ENCODE peak calls at places on chromosome 13, in ten cellular contexts. X is aorta; P is IMR-90; D is naive thymus-derived CD4-positive, alpha-beta T cell; E is mammary epithelial cell; B is tibial artery; G is CD8-positive, alpha-beta memory T cell; Z is cardiac muscle cell; C is upper lobe of left lung; H is ovary. L is an unnamed sample. For H3K9me3, the result is how much of the 10 kb centered on the place peaks cover.

GRCh38 chr13:39037410-39037879 is 444 bp downstream of the PROSER1 start:
- DNase-seq in Z (no peak), P (no peak), E (no peak), G (no peak), H (no peak), X (no peak), B (no peak), D (no peak), C (peak), L (no peak)

GRCh38 chr13:93956416-93956815 is 523.1 kb downstream of the DCT start:
- DNase-seq in P (no peak), E (no peak), Z (no peak), D (no peak), B (no peak), H (no peak), G (no peak), X (no peak), C (no peak), L (no peak)

GRCh38 chr13:26529441-26529840 is 28.0 kb upstream of the WASF3 start:
- DNase-seq in E (peak), P (peak), G (no peak), C (no peak), H (peak), Z (peak), X (no peak), B (no peak), D (no peak), L (peak)

GRCh38 chr13:97976551-97977375 is 23.3 kb downstream of the IPO5 start:
- DNase-seq in E (peak), G (peak), B (no peak), X (peak), C (no peak), H (peak), P (no peak), D (peak), Z (no peak), L (peak)

GRCh38 chr13:41384749-41385503 is 72.4 kb upstream of the RGCC start:
- DNase-seq in X (no peak), B (no peak), H (no peak), P (peak), G (no peak), E (no peak), C (peak), Z (peak), D (no peak), L (no peak)

GRCh38 chr13:111630411-111630810 is 310.0 kb downstream of the TEX29 start:
- DNase-seq in B (no peak), X (no peak), C (no peak), D (no peak), P (no peak), E (no peak), Z (no peak), H (no peak), G (no peak), L (no peak)

GRCh38 chr13:78183737-78184136 is 265.1 kb upstream of the EDNRB start:
- DNase-seq in X (no peak), H (no peak), Z (no peak), G (no peak), P (peak), E (no peak), C (no peak), B (no peak), D (no peak), L (no peak)

GRCh38 chr13:112719016-112719415 is 29.2 kb downstream of the ATP11A start:
- DNase-seq in G (no peak), H (no peak), E (no peak), C (no peak), P (peak), Z (no peak), B (no peak), X (no peak), D (no peak), L (no peak)

GRCh38 chr13:33352520-33352919 is 67.0 kb upstream of the STARD13 start:
- DNase-seq in Z (no peak), E (no peak), X (no peak), G (no peak), C (peak), D (no peak), H (no peak), P (no peak), B (no peak), L (no peak)

GRCh38 chr13:97484286-97484685 is 50.3 kb downstream of the RAP2A start:
- DNase-seq in Z (no peak), C (no peak), G (no peak), P (no peak), X (no peak), E (no peak), D (no peak), B (no peak), H (no peak), L (no peak)

GRCh38 chr13:21043898-21044297 is 17.5 kb downstream of the LATS2 start:
- DNase-seq in D (no peak), G (no peak), Z (peak), E (no peak), C (no peak), X (no peak), P (peak), H (no peak), B (no peak), L (peak)

GRCh38 chr13:111902726-111903125 is 164.2 kb upstream of the SOX1 start:
- DNase-seq in Z (no peak), C (no peak), D (no peak), X (no peak), G (no peak), H (no peak), B (peak), P (no peak), E (no peak), L (no peak)

GRCh38 chr13:41648314-41648935 is 191.1 kb downstream of the RGCC start:
- DNase-seq in G (no peak), X (no peak), B (no peak), D (no peak), Z (no peak), C (no peak), P (peak), H (no peak), E (peak), L (no peak)

GRCh38 chr13:79090552-79091159 is 315.4 kb downstream of the RBM26 start:
- DNase-seq in B (no peak), E (peak), D (no peak), Z (no peak), H (no peak), X (no peak), G (no peak), P (no peak), C (no peak), L (no peak)

GRCh38 chr13:103055166-103055565 is 11.1 kb downstream of the SLC10A2 start:
- DNase-seq in Z (no peak), P (no peak), H (no peak), B (no peak), D (no peak), X (no peak), G (no peak), C (no peak), E (no peak), L (no peak)

DNA sequence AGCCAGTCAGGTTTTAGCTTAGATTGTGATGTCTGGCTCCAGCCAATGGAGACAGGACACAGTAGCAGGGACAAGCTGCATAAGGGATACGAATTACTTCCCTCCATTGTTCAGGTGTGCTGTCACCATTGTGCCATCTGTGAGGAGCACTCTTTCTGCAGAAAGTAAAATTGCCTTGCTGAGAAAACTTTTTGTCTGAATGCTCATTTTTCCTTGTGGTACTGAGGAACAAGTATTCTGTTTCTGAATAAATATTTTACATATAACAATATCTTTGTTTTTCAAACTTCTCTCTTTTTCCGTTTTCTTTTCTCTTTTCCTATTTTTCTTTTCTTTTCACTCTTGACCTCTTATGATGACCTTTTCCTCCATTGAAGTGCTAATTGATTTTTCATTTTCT is 10.2 kb downstream of the SLC10A2 start:
- DNase-seq in E (no peak), G (no peak), B (no peak), P (no peak), D (no peak), X (no peak), C (no peak), H (no peak), Z (no peak), L (no peak)
- H3K9me3 ChIP-seq in E (under half), G (under half), B (under half), P (under half), D (under half), X (under half), C (under half), H (under half), Z (under half), L (under half)

GRCh38 chr13:100508996-100509395 is 79.6 kb downstream of the GGACT start:
- DNase-seq in E (no peak), D (no peak), Z (no peak), G (no peak), X (no peak), C (no peak), P (no peak), H (no peak), B (no peak), L (no peak)

GRCh38 chr13:100510208-100510997 is 78.2 kb downstream of the GGACT start:
- DNase-seq in Z (no peak), G (no peak), B (no peak), C (no peak), X (no peak), E (no peak), H (no peak), P (no peak), D (no peak), L (no peak)

GRCh38 chr13:100508391-100508790 is 80.2 kb downstream of the GGACT start:
- DNase-seq in Z (no peak), D (no peak), B (no peak), C (no peak), E (no peak), P (no peak), G (no peak), H (no peak), X (no peak), L (no peak)

GRCh38 chr13:100506600-100507422 is 81.8 kb downstream of the GGACT start:
- DNase-seq in E (no peak), D (no peak), P (no peak), X (no peak), C (no peak), Z (no peak), B (no peak), H (no peak), G (no peak), L (no peak)

GRCh38 chr13:100506154-100506553 is 82.4 kb downstream of the GGACT start:
- DNase-seq in G (no peak), B (no peak), X (no peak), P (no peak), C (no peak), E (no peak), Z (no peak), D (no peak), H (no peak), L (no peak)
- H3K4me3 ChIP-seq in G (peak), B (no peak), X (no peak), P (no peak), C (no peak), E (no peak), Z (no peak), D (peak), H (no peak), L (no peak)

DNA sequence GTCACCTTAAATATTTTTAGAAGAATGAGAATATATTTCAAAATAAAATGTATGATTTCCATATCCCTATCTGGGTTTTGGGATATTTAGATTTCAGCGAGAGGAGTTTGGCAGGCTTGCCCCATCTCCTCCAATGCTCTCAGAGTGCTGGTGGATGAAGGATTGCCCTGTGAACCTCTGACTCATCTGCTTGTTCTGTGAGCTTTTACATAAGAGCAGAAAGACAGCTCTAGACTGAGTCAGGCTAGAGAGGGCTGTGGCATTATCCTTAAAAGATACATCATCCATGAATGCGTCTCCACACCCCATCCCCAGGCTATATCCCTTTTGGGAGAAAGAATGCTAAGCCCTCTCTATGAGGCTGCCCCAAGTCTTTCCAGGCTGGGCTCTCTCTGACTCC is 190.6 kb downstream of the TUBA3C start:
- DNase-seq in G (no peak), D (no peak), C (no peak), Z (no peak), P (no peak), H (no peak), B (no peak), E (no peak), X (no peak), L (peak)
- H3K9me3 ChIP-seq in G (under half), D (under half), C (under half), Z (under half), P (under half), H (under half), B (under half), E (half or more), X (under half), L (under half)

GRCh38 chr13:52737900-52738299 is 1.7 kb downstream of the CNMD start:
- DNase-seq in E (no peak), G (no peak), D (no peak), H (no peak), C (no peak), Z (no peak), P (no peak), B (no peak), X (no peak), L (no peak)

GRCh38 chr13:52739468-52740071 is at the start of gene CNMD:
- DNase-seq in G (no peak), Z (peak), B (no peak), P (no peak), D (no peak), C (peak), H (no peak), E (no peak), X (no peak), L (no peak)

GRCh38 chr13:52737451-52737850 is 2.2 kb downstream of the CNMD start:
- DNase-seq in Z (no peak), H (no peak), C (no peak), D (no peak), P (no peak), B (no peak), E (no peak), X (no peak), G (no peak), L (no peak)

GRCh38 chr13:52736891-52737290 is 2.7 kb downstream of the CNMD start:
- DNase-seq in C (no peak), X (no peak), G (no peak), B (no peak), Z (no peak), E (no peak), P (no peak), D (no peak), H (no peak), L (no peak)

DNA sequence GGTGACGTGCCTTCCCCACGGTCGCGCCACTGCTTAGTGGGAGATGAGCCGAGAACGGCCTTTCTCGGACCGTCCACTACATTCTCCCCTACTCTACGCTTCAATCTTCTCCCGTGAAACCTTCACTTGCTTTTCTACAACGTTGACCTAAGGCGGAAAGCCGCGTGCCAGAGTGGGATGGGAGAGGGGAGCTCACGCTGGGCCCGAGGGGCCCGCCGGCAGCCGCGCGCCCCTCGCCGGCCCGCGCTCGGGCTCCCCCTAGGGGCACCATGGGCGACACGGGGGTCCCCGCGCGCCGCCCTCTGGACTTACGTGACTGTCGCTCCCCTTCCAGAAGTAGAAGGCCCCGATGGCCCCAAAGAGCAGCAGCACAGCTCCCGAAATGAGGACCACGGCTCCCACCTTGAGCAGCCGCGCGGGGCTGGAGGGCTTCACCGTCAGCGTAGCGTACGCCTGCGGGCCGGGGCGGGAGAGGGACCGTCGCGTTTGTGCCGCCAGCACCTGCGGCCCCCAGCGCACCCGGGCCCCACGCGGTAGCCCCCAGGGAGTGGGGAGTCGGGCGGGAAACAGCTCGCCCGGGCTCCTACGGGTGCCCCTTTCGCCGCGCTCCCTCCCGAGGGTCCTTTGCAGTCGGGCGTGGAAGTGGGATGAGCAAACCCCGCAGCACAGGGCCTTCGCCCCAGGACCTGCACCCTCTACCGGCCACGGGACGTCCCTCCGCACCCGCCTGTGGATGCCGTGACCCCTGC is 727 bp downstream of the CNMD start:
- DNase-seq in C (peak), D (no peak), P (no peak), H (no peak), B (no peak), X (peak), Z (peak), E (no peak), G (peak), L (no peak)
- H3K4me3 ChIP-seq in C (peak), D (peak), P (peak), H (no peak), B (peak), X (peak), Z (peak), E (peak), G (no peak), L (no peak)

GRCh38 chr13:19169496-19169895 is 12.1 kb downstream of the TUBA3C start:
- DNase-seq in B (no peak), X (no peak), E (no peak), Z (no peak), H (no peak), P (no peak), G (no peak), C (no peak), D (no peak), L (no peak)
- H3K9me3 ChIP-seq in B (under half), X (under half), E (under half), Z (under half), H (under half), P (under half), G (under half), C (under half), D (under half), L (under half)

GRCh38 chr13:45623516-45624090 is 8.1 kb upstream of the ERICH6B start:
- DNase-seq in H (no peak), Z (peak), B (no peak), X (no peak), G (no peak), P (peak), E (no peak), C (no peak), D (no peak), L (no peak)

GRCh38 chr13:45627656-45628055 is 12.1 kb upstream of the ERICH6B start:
- DNase-seq in C (no peak), P (no peak), B (no peak), X (no peak), Z (no peak), G (no peak), H (no peak), E (no peak), D (no peak), L (no peak)

GRCh38 chr13:45626731-45627374 is 11.3 kb upstream of the ERICH6B start:
- DNase-seq in E (no peak), P (no peak), D (no peak), H (no peak), C (no peak), G (no peak), X (no peak), Z (no peak), B (no peak), L (no peak)

DNA sequence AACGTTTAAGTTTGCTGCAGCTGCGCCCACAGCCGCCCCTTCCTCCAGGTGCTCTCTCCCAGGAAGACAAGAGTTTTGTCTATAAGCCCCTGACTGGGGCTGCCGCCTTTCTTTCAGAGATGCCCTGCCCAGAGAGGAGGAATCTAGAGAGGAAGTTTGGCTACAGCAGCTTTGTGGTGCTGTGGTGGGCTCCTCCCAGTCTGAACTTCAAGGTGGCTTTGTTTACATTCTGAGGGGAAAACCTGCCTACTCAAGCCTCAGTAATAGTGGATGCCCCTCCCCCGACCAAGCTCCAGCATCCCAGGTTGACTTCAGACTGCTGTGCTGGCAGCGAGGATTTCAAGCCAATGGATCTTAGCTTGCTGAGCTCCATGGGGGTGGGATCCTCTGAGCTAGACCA is 6.4 kb upstream of the ERICH6B start:
- DNase-seq in E (no peak), H (no peak), P (no peak), G (no peak), X (no peak), C (no peak), D (no peak), Z (no peak), B (no peak), L (no peak)
- H3K4me3 ChIP-seq in E (no peak), H (no peak), P (no peak), G (no peak), X (no peak), C (no peak), D (no peak), Z (no peak), B (no peak), L (no peak)

DNA sequence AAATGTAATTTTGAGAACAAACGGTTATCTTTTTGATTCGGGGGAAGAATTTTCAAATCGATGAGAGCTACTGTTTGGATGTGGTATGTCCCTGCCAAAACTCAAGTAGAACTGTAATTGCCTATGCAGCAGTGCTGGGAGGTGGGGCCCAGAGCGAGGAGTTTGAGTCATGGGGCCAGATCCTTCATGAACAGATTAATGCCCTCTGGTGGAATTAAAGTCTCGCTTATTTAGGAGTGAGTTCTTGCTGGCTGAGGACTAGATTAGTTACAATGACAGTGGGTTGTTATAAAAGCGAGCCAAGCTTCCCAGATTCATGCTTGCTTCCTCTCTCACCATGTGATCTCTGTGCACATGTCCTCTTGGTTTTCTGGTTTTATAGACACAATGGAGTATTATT is 11.8 kb upstream of the PRR20A start:
- DNase-seq in G (no peak), P (no peak), X (no peak), C (no peak), Z (no peak), H (no peak), E (no peak), D (no peak), B (no peak), L (peak)
- H3K9me3 ChIP-seq in G (under half), P (under half), X (under half), C (under half), Z (under half), H (under half), E (under half), D (under half), B (under half), L (under half)

DNA sequence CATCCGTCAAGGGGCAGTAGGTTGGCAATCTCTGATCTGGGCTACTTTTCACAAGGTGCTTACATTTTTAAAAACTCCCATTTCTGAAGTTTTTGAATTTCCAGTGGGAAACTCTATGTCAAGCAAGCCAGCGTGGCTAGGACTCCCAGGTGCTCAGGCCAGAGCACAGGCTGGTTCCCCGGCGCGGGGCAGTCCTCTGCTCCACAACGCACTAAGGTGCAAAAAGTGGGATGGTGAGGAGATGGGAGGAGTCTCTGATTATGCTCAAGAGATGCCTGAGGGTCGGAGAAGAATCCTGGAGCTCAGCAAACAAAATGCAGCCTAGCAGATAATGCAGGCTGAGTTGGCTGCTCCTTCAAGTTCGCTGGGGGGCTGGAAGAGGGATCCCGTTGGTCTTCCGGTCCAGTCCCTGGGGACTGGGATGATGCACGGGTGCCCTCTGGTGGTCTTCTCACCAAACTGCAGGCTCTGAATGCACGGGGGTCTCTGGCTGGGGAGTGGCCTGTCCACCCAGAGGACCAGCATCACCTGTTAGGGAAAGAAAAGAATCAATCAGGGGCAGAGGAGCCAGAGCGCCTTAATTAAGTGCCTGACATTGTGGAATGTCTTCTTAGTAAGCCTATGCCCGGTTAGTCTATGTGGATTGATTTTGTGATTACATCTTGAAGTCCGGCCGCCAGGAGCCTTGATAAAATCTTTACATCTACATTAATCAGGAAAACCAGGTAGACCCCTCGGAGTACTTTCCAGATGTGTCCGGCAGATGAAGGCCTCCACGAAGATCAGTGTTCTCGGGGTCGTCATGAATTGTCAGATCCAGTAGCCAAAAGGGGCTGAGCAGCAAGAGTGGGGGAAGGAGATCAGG is 244.4 kb upstream of the MAB21L1 start:
- DNase-seq in B (no peak), G (peak), Z (peak), E (peak), H (peak), D (no peak), P (peak), C (no peak), X (no peak), L (peak)
- H3K4me3 ChIP-seq in B (peak), G (no peak), Z (no peak), E (no peak), H (peak), D (no peak), P (no peak), C (no peak), X (no peak), L (no peak)

L was measured in MG63.